ENCODE peak calls at places on chromosomes 3 and 15, in eight cellular contexts. O is heart left ventricle, J is OCI-LY7, S is lung, T is left ventricle myocardium inferior, P is heart right ventricle, U is tibial artery, C is upper lobe of right lung. V is an unnamed sample.

GRCh38 chr3:40597441-40597840 is 72.7 kb downstream of the ZNF621 start:
- DNase-seq in O (no peak), J (no peak), S (no peak), T (no peak), P (no peak), U (no peak), C (no peak), V (no peak)

GRCh38 chr3:75001330-75001729 is 386.9 kb upstream of the CNTN3 start:
- DNase-seq in O (no peak), J (no peak), S (no peak), T (no peak), P (no peak), U (no peak), C (no peak), V (no peak)

GRCh38 chr3:38577089-38578080 is 72.1 kb downstream of the SCN5A start:
- DNase-seq in O (peak; percentile 6), J (no peak), S (no peak), T (no peak), P (no peak), U (peak; percentile 11), C (peak; percentile 56), V (no peak)

GRCh38 chr15:33313491-33313890 is 2.7 kb downstream of the RYR3 start:
- DNase-seq in O (no peak), J (no peak), S (no peak), T (no peak), P (no peak), U (no peak), C (no peak), V (no peak)

GRCh38 chr3:38454179-38454883 is 641 bp downstream of the ACVR2B start:
- DNase-seq in O (no peak), J (peak; percentile 32), S (no peak), T (peak; percentile 25), P (peak; percentile 37), U (no peak), C (peak; percentile 81), V (peak; percentile 70)

GRCh38 chr15:67168694-67169093 is 85.8 kb downstream of the AAGAB start:
- DNase-seq in O (no peak), J (no peak), S (no peak), T (no peak), P (no peak), U (peak; percentile 10), C (no peak), V (peak; percentile 66)

GRCh38 chr15:85742186-85742751 is 52.5 kb downstream of the KLHL25 start:
- DNase-seq in O (no peak), J (no peak), S (no peak), T (no peak), P (no peak), U (peak; percentile 16), C (no peak), V (no peak)

GRCh38 chr15:66703540-66703941 is 1.5 kb downstream of the SMAD6 start:
- DNase-seq in O (peak; percentile 37), J (peak; percentile 66), S (no peak), T (peak; percentile 50), P (peak; percentile 51), U (no peak), C (peak; percentile 77), V (peak; percentile 71)

GRCh38 chr3:32004111-32004790 is 22.7 kb downstream of the ZNF860 start:
- DNase-seq in O (no peak), J (no peak), S (no peak), T (no peak), P (no peak), U (no peak), C (no peak), V (no peak)

GRCh38 chr15:40549894-40550293 is 14.9 kb downstream of the CCDC32 start:
- DNase-seq in O (peak; percentile 84), J (no peak), S (no peak), T (peak; percentile 86), P (peak; percentile 78), U (no peak), C (no peak), V (peak; percentile 78)

DNA sequence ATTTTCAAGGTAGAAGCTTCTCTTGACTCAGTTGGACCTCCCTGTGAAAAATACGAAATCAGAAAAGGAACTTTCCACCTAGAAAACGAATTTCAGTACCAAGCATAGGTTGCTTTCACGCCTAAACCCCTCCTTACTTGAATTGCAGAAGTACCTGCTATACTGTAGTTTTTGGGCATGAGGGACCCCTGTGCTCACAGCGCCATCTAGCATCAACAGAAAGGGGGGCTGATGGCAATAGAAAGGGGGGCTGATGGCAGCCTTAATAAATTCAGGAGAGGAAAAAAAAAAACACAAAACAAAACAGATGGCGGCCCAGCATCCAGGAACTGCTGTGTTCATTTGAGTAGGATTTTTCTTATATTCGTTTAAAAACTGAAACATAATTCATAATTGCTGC is 96.7 kb downstream of the NPAP1 start:
- DNase-seq in O (no peak), J (no peak), S (no peak), T (no peak), P (no peak), U (no peak), C (no peak), V (no peak)
- TF ChIP-seq CTCF in O (no peak), J (peak; percentile 35), S (no peak), T (no peak), P (no peak), U (no peak), C (no peak), V (no peak)

GRCh38 chr15:101092186-101092866 is 159.5 kb downstream of the CHSY1 start:
- DNase-seq in O (no peak), J (no peak), S (no peak), T (no peak), P (no peak), U (no peak), C (no peak), V (no peak)

GRCh38 chr15:101091080-101092017 is 160.5 kb downstream of the CHSY1 start:
- DNase-seq in O (peak; percentile 79), J (no peak), S (peak; percentile 35), T (peak; percentile 66), P (peak; percentile 70), U (no peak), C (no peak), V (no peak)

GRCh38 chr15:101089579-101090459 is 162.0 kb downstream of the CHSY1 start:
- DNase-seq in O (no peak), J (no peak), S (no peak), T (no peak), P (no peak), U (no peak), C (no peak), V (no peak)

GRCh38 chr15:101088788-101089578 is 162.9 kb downstream of the CHSY1 start:
- DNase-seq in O (peak; percentile 67), J (peak; percentile 66), S (peak; percentile 75), T (peak; percentile 75), P (peak; percentile 84), U (peak; percentile 65), C (peak; percentile 89), V (peak; percentile 78)

GRCh38 chr15:101090460-101090853 is 161.4 kb downstream of the CHSY1 start:
- DNase-seq in O (no peak), J (no peak), S (no peak), T (no peak), P (no peak), U (no peak), C (no peak), V (no peak)
- H3K9me3 ChIP-seq in O (no peaks in the 10 kb centered on the region), J (no peaks in the 10 kb centered on the region), S (peaks cover 2% of the 10 kb centered on the region), T (no peaks in the 10 kb centered on the region), P (peaks cover 4% of the 10 kb centered on the region), U (no peaks in the 10 kb centered on the region), C (no peaks in the 10 kb centered on the region), V (no peaks in the 10 kb centered on the region)

GRCh38 chr15:60215225-60215963 is 182.4 kb downstream of the ANXA2 start:
- DNase-seq in O (no peak), J (no peak), S (no peak), T (no peak), P (no peak), U (no peak), C (no peak), V (no peak)
- TF ChIP-seq CTCF in O (no peak), J (no peak), S (no peak), T (no peak), P (no peak), U (no peak), C (no peak), V (no peak)

GRCh38 chr3:59103552-59103951 is 53.7 kb upstream of the CFAP20DC start:
- DNase-seq in O (no peak), J (no peak), S (no peak), T (no peak), P (no peak), U (no peak), C (no peak), V (no peak)

GRCh38 chr3:59108091-59108815 is 58.4 kb upstream of the CFAP20DC start:
- DNase-seq in O (no peak), J (no peak), S (no peak), T (no peak), P (no peak), U (no peak), C (no peak), V (no peak)

GRCh38 chr3:59101091-59101738 is 51.4 kb upstream of the CFAP20DC start:
- DNase-seq in O (no peak), J (no peak), S (no peak), T (no peak), P (no peak), U (no peak), C (no peak), V (no peak)

DNA sequence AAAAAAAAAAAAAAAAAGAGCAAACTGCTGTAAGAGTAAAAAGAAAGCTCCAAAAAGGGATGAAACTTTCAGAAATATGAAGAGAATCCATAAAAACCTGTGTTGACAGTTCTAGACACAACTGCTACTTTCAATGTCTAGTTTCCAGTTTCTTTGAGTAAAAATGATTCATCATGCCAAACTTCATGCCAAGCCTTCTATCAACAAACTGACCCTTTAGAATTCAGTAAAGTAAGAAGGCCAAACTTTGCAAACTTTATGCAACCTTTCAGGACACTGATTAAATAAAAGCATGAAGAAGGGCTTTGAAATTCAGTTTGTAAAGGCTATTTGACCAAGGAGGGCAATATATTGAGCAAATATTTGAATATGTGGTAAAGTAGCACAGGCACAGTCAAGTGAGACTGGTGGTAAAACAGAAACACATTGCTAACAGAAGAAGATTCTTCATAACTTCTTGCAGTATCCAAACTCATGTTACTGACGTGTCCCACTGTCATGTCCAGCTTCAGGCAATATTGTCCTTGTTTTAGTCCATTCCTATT is 56.3 kb upstream of the CFAP20DC start:
- DNase-seq in O (no peak), J (no peak), S (no peak), T (no peak), P (no peak), U (no peak), C (no peak), V (no peak)
- H3K9me3 ChIP-seq in O (no peaks in the 10 kb centered on the region), J (no peaks in the 10 kb centered on the region), S (no peaks in the 10 kb centered on the region), T (no peaks in the 10 kb centered on the region), P (no peaks in the 10 kb centered on the region), U (no peaks in the 10 kb centered on the region), C (no peaks in the 10 kb centered on the region), V (no peaks in the 10 kb centered on the region)

GRCh38 chr3:126983276-126983652 is 349 bp downstream of the PLXNA1 start:
- DNase-seq in O (no peak), J (no peak), S (no peak), T (no peak), P (peak; percentile 21), U (no peak), C (no peak), V (no peak)
- TF ChIP-seq CTCF in O (no peak), J (no peak), S (no peak), T (no peak), P (no peak), U (no peak), C (no peak), V (no peak)

GRCh38 chr15:20646529-20647142 is 105.0 kb upstream of the GOLGA6L6 start:
- DNase-seq in O (no peak), J (no peak), S (no peak), T (no peak), P (no peak), U (no peak), C (no peak), V (peak; percentile 50)
- H3K9me3 ChIP-seq in O (no peaks in the 10 kb centered on the region), J (no peaks in the 10 kb centered on the region), S (peaks cover 3% of the 10 kb centered on the region), T (no peaks in the 10 kb centered on the region), P (no peaks in the 10 kb centered on the region), U (no peaks in the 10 kb centered on the region), C (no peaks in the 10 kb centered on the region), V (no peaks in the 10 kb centered on the region)

V was measured in psoas muscle.